ENCODE peak calls at places on chromosome 7, in seven cellular contexts. K is fibroblast of lung; S is NCI-H187; G is body of pancreas; P is CD14-positive monocyte; Z is HCT116; I is activated CD8-positive, alpha-beta memory T cell treated with anti-CD3 and anti-CD28 coated beads, Interleukin-2, amount 50 U/mL, for 4 hours. M is an unnamed sample.

GRCh38 chr7:118224521-118224920 is at the start of gene ANKRD7:
- DNase-seq in Z (no peak), G (no peak), P (no peak), K (no peak), I (no peak), S (no peak), M (no peak)

GRCh38 chr7:5284304-5285281 is 1.9 kb downstream of the SLC29A4 start:
- DNase-seq in G (peak), K (no peak), S (peak), I (no peak), Z (peak), P (no peak), M (no peak)

GRCh38 chr7:131692131-131692960 is 135.9 kb upstream of the PODXL start:
- DNase-seq in S (peak), P (no peak), G (peak), K (peak), I (peak), Z (peak), M (no peak)

GRCh38 chr7:30148951-30149459 is 14.2 kb downstream of the MTURN start:
- DNase-seq in G (no peak), S (no peak), K (no peak), Z (no peak), I (peak), P (peak), M (no peak)

GRCh38 chr7:101673951-101674350 is 44.9 kb upstream of the MYL10 start:
- DNase-seq in P (no peak), S (no peak), G (no peak), K (no peak), I (no peak), Z (no peak), M (no peak)

GRCh38 chr7:114298011-114298410 is 116.6 kb upstream of the FOXP2 start:
- DNase-seq in G (no peak), I (no peak), P (no peak), K (no peak), S (no peak), Z (no peak), M (no peak)

GRCh38 chr7:73717025-73717807 is 2.3 kb downstream of the STX1A start:
- DNase-seq in K (peak), G (no peak), I (no peak), S (no peak), Z (no peak), P (no peak), M (no peak)

GRCh38 chr7:135726389-135726788 is 1.6 kb downstream of the SLC13A4 start:
- DNase-seq in P (no peak), K (no peak), G (no peak), Z (no peak), I (no peak), S (no peak), M (no peak)

GRCh38 chr7:19982841-19983835 is 209.7 kb upstream of the TMEM196 start:
- DNase-seq in Z (peak), P (no peak), S (no peak), I (no peak), K (peak), G (peak), M (peak)

M was measured in amniotic stem cell.